ENCODE peak calls at places on chromosomes 7 and 10, in seven cellular contexts. One of them, this sample, is unnamed.

GRCh38 chr7:32588657-32589056 is 93.4 kb downstream of the AVL9 start:
- DNase-seq in WERI-Rb-1: no peak
- DNase-seq in uterus: no peak
- DNase-seq in brain microvascular endothelial cell: peak
- DNase-seq in cardiac fibroblast: peak
- DNase-seq in tibial nerve: no peak
- DNase-seq in heart left ventricle: no peak
- DNase-seq in this sample: no peak

GRCh38 chr7:26443006-26443405 is 151.3 kb downstream of the SNX10 start:
- DNase-seq in WERI-Rb-1: no peak
- DNase-seq in brain microvascular endothelial cell: no peak
- DNase-seq in heart left ventricle: no peak
- DNase-seq in tibial nerve: no peak
- DNase-seq in uterus: no peak
- DNase-seq in cardiac fibroblast: no peak
- DNase-seq in this sample: no peak

GRCh38 chr10:46540412-46541016 is 15.9 kb downstream of the GPRIN2 start:
- DNase-seq in WERI-Rb-1: no peak
- DNase-seq in tibial nerve: no peak
- DNase-seq in cardiac fibroblast: no peak
- DNase-seq in brain microvascular endothelial cell: no peak
- DNase-seq in uterus: peak
- DNase-seq in heart left ventricle: peak
- DNase-seq in this sample: peak

GRCh38 chr10:60911216-60911615 is 32.8 kb downstream of the RHOBTB1 start:
- DNase-seq in heart left ventricle: no peak
- DNase-seq in WERI-Rb-1: no peak
- DNase-seq in cardiac fibroblast: no peak
- DNase-seq in tibial nerve: no peak
- DNase-seq in brain microvascular endothelial cell: no peak
- DNase-seq in uterus: no peak
- DNase-seq in this sample: no peak

GRCh38 chr7:128946936-128947830 is 9.5 kb downstream of the IRF5 start:
- DNase-seq in uterus: no peak
- DNase-seq in heart left ventricle: no peak
- DNase-seq in tibial nerve: no peak
- DNase-seq in cardiac fibroblast: no peak
- DNase-seq in WERI-Rb-1: no peak
- DNase-seq in brain microvascular endothelial cell: no peak
- DNase-seq in this sample: no peak

GRCh38 chr7:137669706-137670105 is 177.1 kb downstream of the DGKI start:
- DNase-seq in brain microvascular endothelial cell: peak
- DNase-seq in tibial nerve: no peak
- DNase-seq in uterus: no peak
- DNase-seq in cardiac fibroblast: peak
- DNase-seq in heart left ventricle: no peak
- DNase-seq in WERI-Rb-1: no peak
- DNase-seq in this sample: no peak

GRCh38 chr10:131776496-131776895 is 124.3 kb upstream of the PPP2R2D start:
- DNase-seq in cardiac fibroblast: no peak
- DNase-seq in uterus: no peak
- DNase-seq in tibial nerve: no peak
- DNase-seq in heart left ventricle: no peak
- DNase-seq in WERI-Rb-1: no peak
- DNase-seq in brain microvascular endothelial cell: no peak
- DNase-seq in this sample: no peak

GRCh38 chr7:87482115-87482514 is 6.6 kb upstream of the ABCB4 start:
- DNase-seq in tibial nerve: no peak
- DNase-seq in WERI-Rb-1: no peak
- DNase-seq in heart left ventricle: no peak
- DNase-seq in brain microvascular endothelial cell: no peak
- DNase-seq in cardiac fibroblast: no peak
- DNase-seq in uterus: no peak
- DNase-seq in this sample: no peak

GRCh38 chr10:97550336-97551149 is 22.0 kb upstream of the ANKRD2 start:
- DNase-seq in uterus: no peak
- DNase-seq in WERI-Rb-1: peak
- DNase-seq in brain microvascular endothelial cell: no peak
- DNase-seq in heart left ventricle: no peak
- DNase-seq in cardiac fibroblast: no peak
- DNase-seq in tibial nerve: no peak
- DNase-seq in this sample: no peak

GRCh38 chr10:66622050-66622449 is 303.8 kb upstream of the LRRTM3 start:
- DNase-seq in uterus: no peak
- DNase-seq in WERI-Rb-1: no peak
- DNase-seq in tibial nerve: no peak
- DNase-seq in brain microvascular endothelial cell: no peak
- DNase-seq in cardiac fibroblast: no peak
- DNase-seq in heart left ventricle: no peak
- DNase-seq in this sample: no peak

GRCh38 chr10:117933036-117933435 is 113.7 kb downstream of the RAB11FIP2 start:
- DNase-seq in uterus: no peak
- DNase-seq in WERI-Rb-1: no peak
- DNase-seq in cardiac fibroblast: no peak
- DNase-seq in tibial nerve: no peak
- DNase-seq in brain microvascular endothelial cell: no peak
- DNase-seq in heart left ventricle: no peak
- DNase-seq in this sample: no peak

DNA sequence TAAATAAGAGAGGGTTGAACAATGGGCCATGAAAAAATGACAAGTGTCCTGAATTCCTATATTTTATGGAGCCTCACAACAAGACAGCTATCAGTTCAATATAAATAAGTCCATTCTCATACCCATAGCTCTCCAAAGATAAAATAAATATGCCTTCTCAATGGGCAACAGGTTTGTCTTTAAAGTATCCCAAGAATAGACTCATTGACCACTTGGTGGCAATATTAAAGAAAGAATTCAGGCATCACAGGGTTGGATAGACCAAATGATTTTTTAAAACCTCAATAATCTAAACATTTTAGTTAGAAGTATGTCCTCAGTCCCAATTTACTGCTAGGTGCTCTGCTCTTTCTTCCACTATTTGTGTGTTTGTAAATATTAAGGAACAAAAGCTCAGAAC is 165.1 kb upstream of the WNT16 start:
- DNase-seq in uterus: no peak
- DNase-seq in tibial nerve: no peak
- DNase-seq in WERI-Rb-1: no peak
- DNase-seq in cardiac fibroblast: no peak
- DNase-seq in heart left ventricle: no peak
- DNase-seq in brain microvascular endothelial cell: no peak
- DNase-seq in this sample: no peak
- TF ChIP-seq CTCF in uterus: no peak
- TF ChIP-seq CTCF in tibial nerve: no peak
- TF ChIP-seq CTCF in WERI-Rb-1: no peak
- TF ChIP-seq CTCF in cardiac fibroblast: no peak
- TF ChIP-seq CTCF in heart left ventricle: no peak
- TF ChIP-seq CTCF in brain microvascular endothelial cell: no peak
- TF ChIP-seq CTCF in this sample: no peak

DNA sequence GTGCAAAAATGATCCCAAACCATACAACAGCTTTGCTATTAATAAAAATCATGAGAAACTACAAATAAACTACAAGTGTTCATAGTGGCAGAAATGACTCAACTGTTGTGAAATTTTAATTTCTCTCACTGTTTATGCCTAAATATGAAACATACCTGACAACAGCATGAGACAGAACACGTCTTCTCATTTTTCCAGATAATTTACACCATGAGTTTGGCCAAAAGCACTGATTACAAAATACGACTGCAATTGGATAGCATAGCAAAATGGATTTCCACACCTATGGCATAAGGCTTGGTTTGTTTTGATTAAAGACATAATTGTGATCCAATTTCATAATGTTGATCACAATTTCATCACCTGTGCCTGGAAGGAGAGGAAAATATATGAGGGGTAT is 608.6 kb downstream of the GATA3 start:
- DNase-seq in WERI-Rb-1: no peak
- DNase-seq in heart left ventricle: no peak
- DNase-seq in tibial nerve: no peak
- DNase-seq in uterus: no peak
- DNase-seq in brain microvascular endothelial cell: no peak
- DNase-seq in cardiac fibroblast: no peak
- DNase-seq in this sample: no peak
- TF ChIP-seq CTCF in WERI-Rb-1: no peak
- TF ChIP-seq CTCF in heart left ventricle: no peak
- TF ChIP-seq CTCF in tibial nerve: no peak
- TF ChIP-seq CTCF in uterus: no peak
- TF ChIP-seq CTCF in brain microvascular endothelial cell: no peak
- TF ChIP-seq CTCF in cardiac fibroblast: no peak
- TF ChIP-seq CTCF in this sample: no peak

GRCh38 chr7:123715198-123715597 is 33.6 kb downstream of the WASL start:
- DNase-seq in cardiac fibroblast: no peak
- DNase-seq in WERI-Rb-1: no peak
- DNase-seq in uterus: no peak
- DNase-seq in heart left ventricle: no peak
- DNase-seq in tibial nerve: no peak
- DNase-seq in brain microvascular endothelial cell: no peak
- DNase-seq in this sample: no peak

GRCh38 chr7:123718773-123719480 is 29.9 kb downstream of the WASL start:
- DNase-seq in brain microvascular endothelial cell: no peak
- DNase-seq in uterus: no peak
- DNase-seq in WERI-Rb-1: no peak
- DNase-seq in cardiac fibroblast: no peak
- DNase-seq in heart left ventricle: no peak
- DNase-seq in tibial nerve: no peak
- DNase-seq in this sample: no peak

GRCh38 chr7:123717689-123718088 is 31.1 kb downstream of the WASL start:
- DNase-seq in tibial nerve: no peak
- DNase-seq in uterus: no peak
- DNase-seq in cardiac fibroblast: no peak
- DNase-seq in brain microvascular endothelial cell: no peak
- DNase-seq in WERI-Rb-1: no peak
- DNase-seq in heart left ventricle: no peak
- DNase-seq in this sample: no peak

GRCh38 chr7:123715793-123716192 is 33.0 kb downstream of the WASL start:
- DNase-seq in uterus: no peak
- DNase-seq in brain microvascular endothelial cell: no peak
- DNase-seq in heart left ventricle: no peak
- DNase-seq in WERI-Rb-1: no peak
- DNase-seq in tibial nerve: no peak
- DNase-seq in cardiac fibroblast: no peak
- DNase-seq in this sample: no peak

DNA sequence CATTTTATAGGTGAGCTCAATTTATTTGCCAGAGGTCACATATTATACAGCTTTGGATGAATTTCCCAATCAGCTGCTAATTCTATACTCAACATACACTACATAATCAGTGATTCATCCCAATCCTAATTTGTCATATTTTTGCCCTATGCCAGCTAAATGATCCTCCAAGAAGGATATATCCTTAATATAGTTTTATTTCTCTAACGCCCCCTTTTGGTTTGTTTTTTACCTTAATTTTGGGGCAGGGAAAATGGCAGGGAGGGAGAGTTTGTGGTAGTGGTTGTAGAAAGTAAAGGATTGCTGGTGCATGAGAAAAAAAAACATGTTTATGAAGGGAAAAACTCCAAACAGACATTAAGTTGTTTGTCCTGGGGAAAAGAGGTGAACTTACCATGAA is 31.9 kb downstream of the WASL start:
- DNase-seq in tibial nerve: no peak
- DNase-seq in WERI-Rb-1: no peak
- DNase-seq in brain microvascular endothelial cell: no peak
- DNase-seq in uterus: no peak
- DNase-seq in heart left ventricle: no peak
- DNase-seq in cardiac fibroblast: no peak
- DNase-seq in this sample: no peak
- TF ChIP-seq CTCF in tibial nerve: no peak
- TF ChIP-seq CTCF in WERI-Rb-1: no peak
- TF ChIP-seq CTCF in brain microvascular endothelial cell: no peak
- TF ChIP-seq CTCF in uterus: no peak
- TF ChIP-seq CTCF in heart left ventricle: no peak
- TF ChIP-seq CTCF in cardiac fibroblast: no peak
- TF ChIP-seq CTCF in this sample: no peak

GRCh38 chr10:120825878-120826383 is 25.2 kb upstream of the WDR11 start:
- DNase-seq in WERI-Rb-1: no peak
- DNase-seq in tibial nerve: no peak
- DNase-seq in uterus: no peak
- DNase-seq in brain microvascular endothelial cell: no peak
- DNase-seq in heart left ventricle: no peak
- DNase-seq in cardiac fibroblast: no peak
- DNase-seq in this sample: no peak

GRCh38 chr10:120828940-120829339 is 22.2 kb upstream of the WDR11 start:
- DNase-seq in WERI-Rb-1: no peak
- DNase-seq in brain microvascular endothelial cell: no peak
- DNase-seq in uterus: no peak
- DNase-seq in heart left ventricle: no peak
- DNase-seq in tibial nerve: no peak
- DNase-seq in cardiac fibroblast: no peak
- DNase-seq in this sample: no peak

GRCh38 chr10:120827251-120827875 is 23.8 kb upstream of the WDR11 start:
- DNase-seq in WERI-Rb-1: no peak
- DNase-seq in heart left ventricle: no peak
- DNase-seq in uterus: no peak
- DNase-seq in tibial nerve: no peak
- DNase-seq in brain microvascular endothelial cell: no peak
- DNase-seq in cardiac fibroblast: no peak
- DNase-seq in this sample: no peak

GRCh38 chr10:120823251-120823650 is 27.9 kb upstream of the WDR11 start:
- DNase-seq in cardiac fibroblast: no peak
- DNase-seq in heart left ventricle: no peak
- DNase-seq in brain microvascular endothelial cell: no peak
- DNase-seq in uterus: no peak
- DNase-seq in WERI-Rb-1: no peak
- DNase-seq in tibial nerve: no peak
- DNase-seq in this sample: no peak

GRCh38 chr10:120824864-120825263 is 26.3 kb upstream of the WDR11 start:
- DNase-seq in tibial nerve: no peak
- DNase-seq in uterus: no peak
- DNase-seq in heart left ventricle: no peak
- DNase-seq in cardiac fibroblast: peak
- DNase-seq in WERI-Rb-1: peak
- DNase-seq in brain microvascular endothelial cell: no peak
- DNase-seq in this sample: peak
- TF ChIP-seq CTCF in tibial nerve: peak
- TF ChIP-seq CTCF in uterus: peak
- TF ChIP-seq CTCF in heart left ventricle: no peak
- TF ChIP-seq CTCF in cardiac fibroblast: no peak
- TF ChIP-seq CTCF in WERI-Rb-1: peak
- TF ChIP-seq CTCF in brain microvascular endothelial cell: peak
- TF ChIP-seq CTCF in this sample: peak

GRCh38 chr10:89416465-89416864 is 2.1 kb downstream of the IFIT5 start:
- DNase-seq in tibial nerve: no peak
- DNase-seq in heart left ventricle: no peak
- DNase-seq in brain microvascular endothelial cell: no peak
- DNase-seq in WERI-Rb-1: no peak
- DNase-seq in uterus: no peak
- DNase-seq in cardiac fibroblast: no peak
- DNase-seq in this sample: no peak

GRCh38 chr10:89414879-89415821 is 782 bp downstream of the IFIT5 start:
- DNase-seq in WERI-Rb-1: peak
- DNase-seq in tibial nerve: peak
- DNase-seq in brain microvascular endothelial cell: peak
- DNase-seq in uterus: peak
- DNase-seq in cardiac fibroblast: peak
- DNase-seq in heart left ventricle: peak
- DNase-seq in this sample: peak

GRCh38 chr10:89421018-89421476 is 6.7 kb downstream of the IFIT5 start:
- DNase-seq in uterus: no peak
- DNase-seq in cardiac fibroblast: no peak
- DNase-seq in heart left ventricle: no peak
- DNase-seq in tibial nerve: no peak
- DNase-seq in WERI-Rb-1: no peak
- DNase-seq in brain microvascular endothelial cell: no peak
- DNase-seq in this sample: no peak

GRCh38 chr10:89414146-89414878 is at the start of gene IFIT5:
- DNase-seq in heart left ventricle: peak
- DNase-seq in WERI-Rb-1: peak
- DNase-seq in brain microvascular endothelial cell: peak
- DNase-seq in cardiac fibroblast: peak
- DNase-seq in uterus: peak
- DNase-seq in tibial nerve: peak
- DNase-seq in this sample: peak

GRCh38 chr10:89419548-89419947 is 5.2 kb downstream of the IFIT5 start:
- DNase-seq in brain microvascular endothelial cell: no peak
- DNase-seq in uterus: no peak
- DNase-seq in WERI-Rb-1: no peak
- DNase-seq in cardiac fibroblast: peak
- DNase-seq in tibial nerve: no peak
- DNase-seq in heart left ventricle: no peak
- DNase-seq in this sample: no peak
- TF ChIP-seq CTCF in brain microvascular endothelial cell: peak
- TF ChIP-seq CTCF in uterus: peak
- TF ChIP-seq CTCF in WERI-Rb-1: no peak
- TF ChIP-seq CTCF in cardiac fibroblast: peak
- TF ChIP-seq CTCF in tibial nerve: peak
- TF ChIP-seq CTCF in heart left ventricle: peak
- TF ChIP-seq CTCF in this sample: no peak

This sample was measured in mesothelial cell of epicardium.